ENCODE peak calls at places on chromosomes 7 and 10, in six cellular contexts. T is uterus, F is mucosa of descending colon, B is IMR-90, V is SK-N-SH, O is adrenal gland. W is an unnamed sample. For H3K4me1 and H3K9me3, the result is how much of the 10 kb centered on the place peaks cover.

GRCh38 chr10:79403441-79404230 is 41.8 kb downstream of the ZCCHC24 start:
- DNase-seq in T (peak), V (no peak), F (no peak), O (peak), B (no peak), W (no peak)

GRCh38 chr7:7351832-7352231 is 169.5 kb downstream of the C1GALT1 start:
- DNase-seq in O (no peak), V (no peak), B (no peak), F (no peak), T (no peak), W (no peak)

GRCh38 chr7:28473567-28474266 is 61.4 kb downstream of the CREB5 start:
- DNase-seq in B (no peak), O (no peak), F (no peak), V (no peak), T (peak), W (no peak)

GRCh38 chr7:157485961-157486510 is 149.2 kb downstream of the DNAJB6 start:
- DNase-seq in T (no peak), O (no peak), V (no peak), B (no peak), F (no peak), W (no peak)

GRCh38 chr7:28726563-28726962 is 231.6 kb downstream of the TRIL start:
- DNase-seq in T (no peak), F (no peak), V (no peak), B (no peak), O (no peak), W (no peak)

GRCh38 chr10:5552376-5553321 is 27.9 kb downstream of the CALML3 start:
- DNase-seq in F (no peak), O (no peak), V (no peak), B (no peak), T (no peak), W (no peak)

GRCh38 chr10:91643700-91644099 is 10.8 kb upstream of the PPP1R3C start:
- DNase-seq in V (no peak), F (peak), O (no peak), B (no peak), T (no peak), W (peak)

GRCh38 chr10:114453576-114453975 is 49.3 kb upstream of the AFAP1L2 start:
- DNase-seq in B (no peak), F (no peak), O (no peak), T (no peak), V (no peak), W (no peak)

GRCh38 chr7:107035446-107035845 is 9.1 kb upstream of the PRKAR2B start:
- DNase-seq in V (peak), F (no peak), T (peak), O (no peak), B (peak), W (no peak)

GRCh38 chr7:128347573-128348147 is 4.0 kb upstream of the RBM28 start:
- DNase-seq in T (no peak), O (peak), F (peak), V (peak), B (peak), W (no peak)

GRCh38 chr10:47190301-47190700 is 109.7 kb upstream of the GDF10 start:
- DNase-seq in V (no peak), T (no peak), B (no peak), O (no peak), F (no peak), W (no peak)

GRCh38 chr7:106794276-106795136 is 70.6 kb upstream of the PIK3CG start:
- DNase-seq in B (no peak), O (no peak), T (no peak), V (no peak), F (no peak), W (no peak)

GRCh38 chr10:63166742-63167258 is 33.7 kb downstream of the NRBF2 start:
- DNase-seq in T (peak), O (no peak), B (peak), F (no peak), V (peak), W (peak)

GRCh38 chr7:101614098-101614938 is 14.8 kb downstream of the MYL10 start:
- DNase-seq in T (no peak), O (no peak), F (no peak), B (no peak), V (no peak), W (no peak)

GRCh38 chr10:91614254-91614624 is 18.6 kb downstream of the PPP1R3C start:
- DNase-seq in V (no peak), B (peak), F (no peak), O (no peak), T (no peak), W (no peak)

GRCh38 chr10:31526681-31527080 is 207.7 kb downstream of the ZEB1 start:
- DNase-seq in B (peak), V (no peak), O (no peak), T (no peak), F (no peak), W (no peak)

GRCh38 chr7:99032928-99033327 is 111.0 kb downstream of the SMURF1 start:
- DNase-seq in F (no peak), V (no peak), B (no peak), T (no peak), O (no peak), W (no peak)

GRCh38 chr10:69338133-69338456 is 59.8 kb downstream of the HK1 start:
- DNase-seq in F (no peak), B (no peak), O (no peak), V (peak), T (no peak), W (no peak)

GRCh38 chr7:129664029-129665012 is 52.8 kb downstream of the NRF1 start:
- DNase-seq in F (no peak), T (no peak), O (no peak), B (peak), V (peak), W (peak)

GRCh38 chr10:96697026-96697425 is 23.3 kb downstream of the PIK3AP1 start:
- DNase-seq in B (no peak), V (no peak), F (no peak), T (no peak), O (no peak), W (no peak)
- H3K4me1 ChIP-seq in B (under half), V (under half), F (under half), T (under half), O (under half), W (under half)

GRCh38 chr10:131083915-131084790 is 227.4 kb downstream of the TCERG1L start:
- DNase-seq in V (no peak), F (no peak), O (no peak), B (no peak), T (no peak), W (no peak)
- H3K9me3 ChIP-seq in V (under half), F (under half), O (under half), B (half or more), T (under half), W (under half)

DNA sequence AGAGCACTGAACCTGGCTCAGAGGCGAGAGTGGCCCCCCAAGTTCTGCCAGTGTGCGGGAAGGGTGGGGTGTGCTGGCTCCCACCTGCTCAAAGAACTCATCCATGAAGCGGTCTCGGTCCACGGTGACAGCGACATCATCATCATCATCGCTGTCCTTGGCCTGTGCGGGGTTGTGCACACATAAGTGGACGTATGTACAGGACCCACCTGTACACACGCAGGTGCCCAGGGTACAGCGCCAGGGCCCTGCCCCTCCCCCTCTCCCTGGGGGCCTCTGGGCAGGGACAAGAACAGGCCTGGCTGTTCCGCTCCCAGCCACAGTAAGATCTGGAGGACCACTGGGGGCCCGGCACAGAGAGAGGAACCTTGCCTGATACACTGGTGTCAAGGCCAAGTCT is 10.5 kb downstream of the STX1A start:
- DNase-seq in B (no peak), T (no peak), O (no peak), F (no peak), V (no peak), W (no peak)
- H3K4me1 ChIP-seq in B (under half), T (under half), O (under half), F (under half), V (half or more), W (under half)

DNA sequence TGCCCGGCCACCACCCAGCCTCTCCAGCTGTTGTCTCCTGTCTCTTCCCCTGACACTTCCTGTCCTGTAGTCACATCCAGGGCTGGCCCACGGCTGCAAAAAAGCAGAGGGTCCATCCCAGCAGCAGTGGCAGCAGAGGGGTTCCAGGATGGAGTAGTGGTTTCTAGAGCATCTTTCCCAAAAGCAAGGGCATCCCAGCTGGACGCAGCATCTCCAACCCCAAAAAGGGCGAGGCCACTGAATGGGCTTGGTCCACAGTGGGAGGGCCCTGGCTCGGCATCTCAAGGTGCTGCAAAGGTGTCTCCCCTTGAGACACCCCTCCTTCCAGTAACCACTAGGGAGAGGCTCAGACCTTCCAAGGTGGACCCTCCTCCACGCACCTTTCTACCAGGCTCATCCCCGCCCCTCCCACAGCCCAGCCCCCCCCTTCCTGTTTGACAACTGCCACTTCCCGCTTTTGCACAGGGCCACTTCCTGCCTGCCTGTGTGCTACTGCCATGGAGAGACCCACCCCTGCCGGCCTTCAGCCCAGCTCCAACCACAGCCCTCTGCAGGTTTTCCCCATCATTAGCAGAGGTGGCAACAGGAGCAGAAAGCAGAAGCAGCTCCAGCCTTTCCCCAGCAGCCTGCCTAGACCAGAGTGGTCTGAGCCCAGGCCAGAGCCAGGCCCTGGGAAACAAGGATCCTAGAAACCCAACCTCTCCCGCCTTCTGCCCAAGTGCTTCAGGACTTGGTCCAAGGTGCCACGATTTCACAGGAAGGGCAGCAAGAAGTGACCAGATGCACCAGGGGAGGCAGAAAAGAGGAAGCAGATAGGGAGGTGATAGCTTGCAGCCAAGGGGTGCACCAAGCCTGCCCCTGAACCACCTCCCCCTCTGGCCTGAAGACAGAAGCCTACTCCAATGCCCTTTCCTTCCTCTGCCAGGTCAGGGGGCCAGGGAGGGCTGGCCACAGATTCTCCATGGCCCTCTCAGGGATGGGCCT is 8.6 kb downstream of the CAMK2G start:
- DNase-seq in T (no peak), O (peak), F (peak), V (no peak), B (no peak), W (peak)
- H3K9me3 ChIP-seq in T (under half), O (under half), F (under half), V (under half), B (under half), W (under half)

GRCh38 chr7:56051339-56052191 is at the start of the genes CCT6A and PSPH:
- DNase-seq in B (peak), F (peak), T (peak), O (peak), V (peak), W (peak)
- H3K4me1 ChIP-seq in B (under half), F (under half), T (under half), O (half or more), V (half or more), W (under half)

DNA sequence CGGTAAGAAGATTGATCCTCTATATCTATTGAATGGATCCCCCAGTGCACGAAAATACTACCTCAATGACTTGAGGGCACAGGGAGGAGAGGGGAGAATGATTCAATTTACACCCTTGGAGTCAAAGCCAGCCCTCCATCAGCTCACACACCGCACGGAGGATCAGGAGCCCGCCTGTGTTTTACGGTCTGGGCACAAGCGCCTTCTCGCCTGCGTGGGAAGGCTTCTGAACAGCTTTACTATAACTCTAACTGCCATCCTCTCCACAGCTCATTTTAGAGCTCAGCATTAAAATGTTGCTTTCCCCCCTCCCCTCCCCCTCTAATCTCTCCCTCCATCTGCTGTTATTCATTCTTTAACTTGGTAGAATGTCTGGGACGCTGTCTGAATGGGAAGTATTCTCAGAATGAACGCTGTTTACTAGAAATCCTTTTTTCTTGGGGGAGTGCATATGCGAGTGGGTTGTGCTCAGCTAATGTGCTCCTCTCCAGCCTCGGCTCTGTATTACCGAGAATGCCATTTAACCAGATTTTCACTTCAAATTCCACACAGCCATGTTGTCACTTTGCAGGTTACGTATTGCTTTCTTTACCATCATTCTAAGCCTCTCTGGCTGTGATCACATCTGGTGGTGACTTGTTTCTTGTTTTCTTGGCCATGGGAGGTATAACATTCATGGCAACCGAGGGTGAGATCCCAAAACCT is 140.1 kb downstream of the GFRA1 start:
- DNase-seq in B (no peak), O (no peak), F (no peak), T (no peak), V (no peak), W (no peak)
- H3K9me3 ChIP-seq in B (under half), O (under half), F (under half), T (under half), V (under half), W (under half)

GRCh38 chr7:142809671-142810070 is 38.9 kb downstream of the PRSS2 start:
- DNase-seq in F (no peak), T (no peak), V (no peak), O (no peak), B (no peak), W (no peak)
- H3K4me1 ChIP-seq in F (under half), T (under half), V (under half), O (under half), B (under half), W (under half)

GRCh38 chr7:56570968-56571367 is 454.8 kb upstream of the NUPR2 start:
- DNase-seq in F (no peak), B (no peak), V (no peak), O (no peak), T (no peak), W (no peak)
- H3K9me3 ChIP-seq in F (half or more), B (under half), V (under half), O (under half), T (under half), W (under half)

GRCh38 chr10:50419091-50419490 is 167.8 kb upstream of the ASAH2 start:
- DNase-seq in B (no peak), O (no peak), V (no peak), T (no peak), F (no peak), W (no peak)
- H3K4me1 ChIP-seq in B (under half), O (under half), V (under half), T (under half), F (under half), W (under half)

GRCh38 chr7:57414852-57415251 is 35.1 kb upstream of the ZNF716 start:
- DNase-seq in T (no peak), B (no peak), F (no peak), V (no peak), O (no peak), W (no peak)
- H3K9me3 ChIP-seq in T (under half), B (half or more), F (under half), V (under half), O (under half), W (under half)